ENCODE peak calls at places on chromosome 15, in four cellular contexts. U, M, Z and X are unnamed samples.

GRCh38 chr15:65056868-65057548 is 10.8 kb downstream of the RASL12 start:
- DNase-seq in M (no peak), U (no peak), Z (peak; percentile 70), X (no peak)

GRCh38 chr15:77616072-77616471 is 16.6 kb downstream of the LINGO1 start:
- DNase-seq in Z (no peak), U (no peak), M (no peak), X (no peak)

GRCh38 chr15:70236306-70237103 is 138.8 kb upstream of the TLE3 start:
- DNase-seq in Z (no peak), M (no peak), U (no peak), X (no peak)

GRCh38 chr15:31412824-31413223 is 86.2 kb downstream of the KLF13 start:
- DNase-seq in M (no peak), Z (no peak), U (no peak), X (no peak)

GRCh38 chr15:64997911-64998310 is 8.2 kb upstream of the SPG21 start:
- DNase-seq in U (no peak), Z (no peak), M (no peak), X (no peak)

GRCh38 chr15:83571820-83572707 is 81.9 kb upstream of the ADAMTSL3 start:
- DNase-seq in Z (no peak), U (no peak), M (peak; percentile 76), X (peak; percentile 11)

GRCh38 chr15:32829441-32829840 is 111.6 kb downstream of the GREM1 start:
- DNase-seq in Z (no peak), M (no peak), U (no peak), X (no peak)

GRCh38 chr15:88513195-88513594 is 33.3 kb downstream of the DET1 start:
- DNase-seq in M (no peak), U (no peak), Z (no peak), X (no peak)

GRCh38 chr15:60392601-60392985 is 5.2 kb downstream of the ANXA2 start:
- DNase-seq in U (no peak), M (peak; percentile 56), Z (no peak), X (peak; percentile 39)

GRCh38 chr15:39511915-39512260 is 69.0 kb upstream of the THBS1 start:
- DNase-seq in Z (peak; percentile 29), U (no peak), M (no peak), X (no peak)

GRCh38 chr15:68699124-68699880 is 120.5 kb downstream of the CORO2B start:
- DNase-seq in Z (no peak), M (no peak), U (no peak), X (no peak)

GRCh38 chr15:92395557-92395956 is 1.9 kb downstream of the ST8SIA2 start:
- DNase-seq in M (no peak), U (no peak), Z (no peak), X (no peak)

GRCh38 chr15:82312611-82313349 is 36.5 kb downstream of the GOLGA6L10 start:
- DNase-seq in U (no peak), Z (no peak), M (no peak), X (no peak)

GRCh38 chr15:78174398-78174797 is 25.2 kb downstream of the IDH3A start:
- DNase-seq in M (no peak), Z (peak; percentile 13), U (no peak), X (no peak)

GRCh38 chr15:31437686-31438085 is 111.1 kb downstream of the KLF13 start:
- DNase-seq in Z (no peak), M (no peak), U (no peak), X (no peak)

GRCh38 chr15:71484080-71484479 is 326.3 kb upstream of the NR2E3 start:
- DNase-seq in M (no peak), Z (no peak), U (no peak), X (no peak)

GRCh38 chr15:97966924-97967620 is 6.6 kb downstream of the ARRDC4 start:
- DNase-seq in M (no peak), Z (no peak), U (no peak), X (no peak)

GRCh38 chr15:70101459-70102113 is 3.9 kb upstream of the TLE3 start:
- DNase-seq in M (peak; percentile 96), Z (peak; percentile 74), U (peak; percentile 93), X (peak; percentile 97)

GRCh38 chr15:61092387-61093157 is 136.5 kb downstream of the RORA start:
- DNase-seq in M (no peak), Z (no peak), U (no peak), X (no peak)

GRCh38 chr15:33148129-33148850 is 46.2 kb downstream of the FMN1 start:
- DNase-seq in Z (no peak), M (no peak), U (no peak), X (no peak)

GRCh38 chr15:63504979-63505841 is 817 bp downstream of the USP3 start:
- DNase-seq in U (peak; percentile 78), Z (peak; percentile 76), M (peak; percentile 70), X (peak; percentile 70)

GRCh38 chr15:85837011-85837433 is 42.3 kb upstream of the KLHL25 start:
- DNase-seq in Z (peak; percentile 82), M (no peak), U (peak; percentile 83), X (peak; percentile 86)

GRCh38 chr15:32003558-32003957 is 26.8 kb upstream of the CHRNA7 start:
- DNase-seq in M (peak; percentile 16), Z (no peak), U (no peak), X (no peak)

GRCh38 chr15:88465633-88466219 is 1.5 kb downstream of the MRPL46 start:
- DNase-seq in Z (no peak), M (no peak), U (no peak), X (no peak)

GRCh38 chr15:39556461-39556860 is 24.4 kb upstream of the THBS1 start:
- DNase-seq in M (no peak), Z (no peak), U (no peak), X (no peak)

GRCh38 chr15:70852501-70853269 is 1.3 kb downstream of the LARP6 start:
- DNase-seq in U (no peak), Z (no peak), M (no peak), X (no peak)

GRCh38 chr15:68210821-68211655 is 5.9 kb upstream of the CALML4 start:
- DNase-seq in M (peak; percentile 90), U (peak; percentile 61), Z (peak; percentile 67), X (no peak)

GRCh38 chr15:100350434-100351226 is 8.9 kb upstream of the ADAMTS17 start:
- DNase-seq in Z (peak; percentile 67), U (peak; percentile 72), M (no peak), X (peak; percentile 75)

GRCh38 chr15:49620174-49620573 is 444 bp downstream of the FAM227B start:
- DNase-seq in U (no peak), Z (peak; percentile 18), M (peak; percentile 5), X (peak; percentile 11)

GRCh38 chr15:49621327-49622210 is 721 bp downstream of the DTWD1 start:
- DNase-seq in M (peak; percentile 16), U (no peak), Z (peak; percentile 18), X (peak; percentile 23)

GRCh38 chr15:49624046-49624445 is 3.2 kb downstream of the DTWD1 start:
- DNase-seq in Z (no peak), M (no peak), U (no peak), X (no peak)

GRCh38 chr15:49620658-49621326 is at the start of the genes DTWD1 and FAM227B:
- DNase-seq in Z (peak; percentile 97), M (peak; percentile 97), U (peak; percentile 97), X (peak; percentile 96)

DNA sequence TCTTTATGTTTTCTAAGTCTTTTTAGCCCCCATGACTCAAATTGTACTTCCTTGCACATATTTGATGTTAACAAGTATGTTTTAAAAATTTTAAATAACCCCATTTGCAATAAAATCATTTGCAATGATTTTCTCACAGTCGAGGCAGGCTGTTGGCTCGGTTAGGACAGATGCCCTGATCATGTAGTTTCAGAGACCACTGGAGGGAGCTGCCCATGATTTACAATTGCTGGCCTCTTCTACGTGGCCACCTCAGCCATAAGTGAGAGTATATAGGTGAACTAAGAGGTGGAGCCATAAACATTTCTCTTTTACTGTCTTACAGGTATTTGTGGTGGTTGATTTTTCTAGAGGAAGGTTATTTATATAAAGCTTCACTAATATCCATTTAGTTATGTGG is 1.7 kb downstream of the DTWD1 start:
- DNase-seq in U (no peak), Z (no peak), M (peak; percentile 14), X (no peak)
- TF ChIP-seq CTCF in U (no peak), Z (no peak), M (peak; percentile 23), X (no peak)

GRCh38 chr15:74779162-74779648 is 2.7 kb upstream of the CSK start:
- DNase-seq in Z (peak; percentile 18), U (no peak), M (no peak), X (no peak)

GRCh38 chr15:74778599-74778970 is 3.3 kb upstream of the CSK start:
- DNase-seq in M (no peak), U (no peak), Z (peak; percentile 19), X (no peak)

GRCh38 chr15:74776851-74777768 is 4.8 kb upstream of the CSK start:
- DNase-seq in M (peak; percentile 69), Z (peak; percentile 37), U (no peak), X (no peak)

GRCh38 chr15:74775894-74776293 is 6.0 kb upstream of the CSK start:
- DNase-seq in M (no peak), Z (no peak), U (no peak), X (no peak)

GRCh38 chr15:74777769-74778598 is 3.9 kb upstream of the CSK start:
- DNase-seq in U (no peak), M (no peak), Z (peak; percentile 23), X (no peak)
- H3K4me3 ChIP-seq in U (no peak overlapping the region), M (no peak overlapping the region), Z (no peak overlapping the region), X (no peak overlapping the region)

GRCh38 chr15:41017051-41017735 is 63.9 kb downstream of the CHAC1 start:
- DNase-seq in Z (no peak), U (no peak), M (no peak), X (no peak)

GRCh38 chr15:41020829-41021228 is 67.6 kb downstream of the CHAC1 start:
- DNase-seq in U (no peak), M (no peak), Z (no peak), X (no peak)

GRCh38 chr15:41020311-41020710 is 67.0 kb downstream of the CHAC1 start:
- DNase-seq in Z (no peak), U (no peak), M (no peak), X (no peak)

GRCh38 chr15:41019174-41019573 is 65.9 kb downstream of the CHAC1 start:
- DNase-seq in U (no peak), M (no peak), Z (no peak), X (no peak)

DNA sequence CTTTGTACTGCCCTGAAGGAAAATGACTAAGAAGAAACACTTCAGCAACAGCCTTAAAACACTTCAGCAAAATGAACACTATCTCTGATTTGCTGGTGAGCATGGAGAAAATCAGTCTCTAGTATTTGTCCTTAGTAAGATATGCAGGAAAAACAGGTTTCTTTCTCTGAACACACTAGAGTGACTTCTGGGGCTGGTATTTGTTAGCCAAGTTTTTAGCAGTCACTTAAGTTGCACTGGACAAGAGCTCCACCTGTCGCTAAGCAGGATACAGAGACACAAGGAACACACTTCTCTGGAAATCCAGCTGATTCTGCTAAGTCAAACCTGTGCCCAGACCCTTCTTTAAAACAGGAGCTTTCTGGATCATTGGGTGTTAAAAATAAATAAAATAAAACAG is 65.3 kb downstream of the CHAC1 start:
- DNase-seq in Z (peak; percentile 48), U (peak; percentile 56), M (peak; percentile 28), X (peak; percentile 95)
- TF ChIP-seq CTCF in Z (peak; percentile 45), U (peak; percentile 43), M (peak; percentile 52), X (peak; percentile 81)

DNA sequence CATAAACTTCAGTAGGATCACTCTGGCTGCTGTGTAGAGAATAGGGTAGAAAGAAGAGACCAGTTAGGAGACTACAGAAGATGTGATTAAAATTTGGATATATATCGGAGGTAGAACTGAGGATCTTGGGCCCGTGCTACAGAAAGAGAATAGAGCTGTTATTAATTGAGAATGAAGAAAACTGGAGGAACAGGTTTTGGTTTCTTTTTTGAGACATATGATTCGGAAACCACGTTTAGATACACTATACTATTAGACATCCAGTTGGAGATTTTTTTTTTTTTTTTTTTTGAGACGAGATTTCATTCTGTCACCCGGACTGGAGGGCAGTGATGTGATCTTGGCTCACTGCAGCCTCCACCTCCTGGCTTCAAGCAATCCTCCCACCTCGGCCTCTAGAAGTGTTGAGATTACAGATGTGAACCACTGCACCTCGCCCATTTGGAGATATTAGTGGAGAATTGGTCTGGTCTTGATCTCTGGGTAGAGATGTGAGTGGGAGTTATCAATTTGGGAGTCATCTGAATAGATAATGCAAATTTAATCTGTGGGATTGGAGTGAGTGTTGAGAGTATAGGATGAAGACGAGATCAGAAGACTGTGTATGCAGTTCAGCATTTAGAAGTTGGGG is 50.9 kb downstream of the TCF12 start:
- DNase-seq in M (no peak), U (no peak), Z (no peak), X (peak; percentile 28)
- H3K4me3 ChIP-seq in M (no peak overlapping the region), U (no peak overlapping the region), Z (no peak overlapping the region), X (peak overlapping the region; percentile 36)